ENCODE peak calls at places on chromosomes 12 and 14, in eight cellular contexts. M is activated T-cell treated with anti-CD3 and anti-CD28 coated beads for 4 hours; V is effector memory CD4-positive, alpha-beta T cell; J is substantia nigra; T is stimulated activated CD4-positive, alpha-beta T cell treated with anti-CD3 and anti-CD28 coated beads, Interleukin-15, amount 100 ng/mL, for 1 hour; C is cardiac fibroblast; H is AG08396; L is left ventricle myocardium inferior. A is an unnamed sample.

GRCh38 chr12:102174117-102174516 is 23.5 kb downstream of the PMCH start:
- DNase-seq in M (no peak), V (no peak), J (no peak), T (no peak), C (no peak), H (no peak), L (no peak), A (no peak)

GRCh38 chr12:34395056-34396005 is 373.0 kb downstream of the ALG10 start:
- DNase-seq in M (no peak), V (no peak), J (no peak), T (peak; percentile 1), C (no peak), H (no peak), L (peak; percentile 1), A (no peak)

GRCh38 chr14:96811985-96812667 is 14.9 kb downstream of the VRK1 start:
- DNase-seq in M (no peak), V (no peak), J (no peak), T (no peak), C (no peak), H (no peak), L (no peak), A (no peak)

GRCh38 chr12:116062698-116063097 is 214.8 kb downstream of the MED13L start:
- DNase-seq in M (no peak), V (no peak), J (no peak), T (no peak), C (no peak), H (no peak), L (no peak), A (no peak)

GRCh38 chr12:100926669-100927248 is 132.2 kb downstream of the ANO4 start:
- DNase-seq in M (no peak), V (no peak), J (no peak), T (no peak), C (peak; percentile 20), H (no peak), L (no peak), A (peak; percentile 35)

GRCh38 chr12:80142640-80143039 is 43.3 kb downstream of the OTOGL start:
- DNase-seq in M (no peak), V (no peak), J (no peak), T (no peak), C (no peak), H (no peak), L (no peak), A (no peak)

GRCh38 chr12:42893802-42894201 is 304.3 kb upstream of the PRICKLE1 start:
- DNase-seq in M (no peak), V (no peak), J (no peak), T (no peak), C (no peak), H (no peak), L (no peak), A (no peak)

GRCh38 chr12:59823535-59823934 is 227.7 kb downstream of the SLC16A7 start:
- DNase-seq in M (no peak), V (no peak), J (no peak), T (no peak), C (peak; percentile 18), H (peak; percentile 25), L (no peak), A (no peak)

GRCh38 chr14:102363182-102363952 is 626 bp downstream of the TECPR2 start:
- DNase-seq in M (no peak), V (no peak), J (no peak), T (no peak), C (peak; percentile 44), H (peak; percentile 55), L (peak; percentile 53), A (no peak)

GRCh38 chr12:56454557-56454956 is at the start of gene MIP:
- DNase-seq in M (no peak), V (no peak), J (no peak), T (no peak), C (no peak), H (no peak), L (no peak), A (no peak)

GRCh38 chr12:90090929-90091651 is 382.5 kb upstream of the ATP2B1 start:
- DNase-seq in M (no peak), V (no peak), J (no peak), T (no peak), C (peak; percentile 95), H (peak; percentile 47), L (no peak), A (peak; percentile 89)

GRCh38 chr14:76640923-76641395 is 120.3 kb upstream of the VASH1 start:
- DNase-seq in M (no peak), V (no peak), J (no peak), T (no peak), C (no peak), H (no peak), L (no peak), A (no peak)

GRCh38 chr12:91636721-91637120 is 454.1 kb upstream of the DCN start:
- DNase-seq in M (no peak), V (no peak), J (no peak), T (no peak), C (no peak), H (no peak), L (no peak), A (no peak)

A was measured in epithelial cell of proximal tubule.